ENCODE peak calls at places on chromosomes 13 and 19, in seven cellular contexts. J is GM23248, W is psoas muscle, B is transverse colon, K is upper lobe of right lung, G is suprapubic skin, P is endodermal cell. Y is an unnamed sample.

GRCh38 chr13:104043184-104043583 is 977.0 kb upstream of the SLC10A2 start:
- DNase-seq in J (no peak), W (no peak), B (no peak), K (no peak), G (no peak), P (no peak), Y (no peak)

GRCh38 chr19:33350538-33351309 is 22.8 kb upstream of the CEBPG start:
- DNase-seq in J (peak; percentile 97), W (peak; percentile 66), B (no peak), K (no peak), G (peak; percentile 86), P (no peak), Y (no peak)

GRCh38 chr19:28386080-28386869 is 826.7 kb downstream of the UQCRFS1 start:
- DNase-seq in J (no peak), W (no peak), B (no peak), K (no peak), G (no peak), P (no peak), Y (no peak)

GRCh38 chr19:5292843-5293606 is 47.6 kb downstream of the PTPRS start:
- DNase-seq in J (peak; percentile 92), W (peak; percentile 71), B (peak; percentile 46), K (peak; percentile 81), G (no peak), P (peak; percentile 93), Y (peak; percentile 44)

GRCh38 chr19:7559102-7559501 is 23.6 kb downstream of the PNPLA6 start:
- DNase-seq in J (no peak), W (no peak), B (no peak), K (no peak), G (no peak), P (no peak), Y (no peak)

GRCh38 chr19:535017-535835 is 3.7 kb downstream of the CDC34 start:
- DNase-seq in J (peak; percentile 27), W (no peak), B (peak; percentile 16), K (no peak), G (no peak), P (no peak), Y (no peak)

GRCh38 chr19:39802958-39803357 is 24.3 kb downstream of the LEUTX start:
- DNase-seq in J (no peak), W (peak; percentile 43), B (no peak), K (no peak), G (no peak), P (no peak), Y (no peak)

GRCh38 chr13:77898097-77898496 is 20.5 kb downstream of the EDNRB start:
- DNase-seq in J (peak; percentile 64), W (no peak), B (no peak), K (no peak), G (no peak), P (no peak), Y (no peak)

GRCh38 chr13:52925221-52925620 is 76.8 kb upstream of the PCDH8 start:
- DNase-seq in J (no peak), W (peak; percentile 25), B (no peak), K (no peak), G (no peak), P (no peak), Y (no peak)

GRCh38 chr19:6012416-6013170 is 34.7 kb upstream of the RANBP3 start:
- DNase-seq in J (no peak), W (no peak), B (no peak), K (no peak), G (no peak), P (no peak), Y (peak; percentile 66)

GRCh38 chr13:108407495-108407894 is 138.0 kb downstream of the TNFSF13B start:
- DNase-seq in J (no peak), W (no peak), B (no peak), K (no peak), G (no peak), P (no peak), Y (no peak)

GRCh38 chr19:39631178-39631577 is 24.5 kb upstream of the LGALS16 start:
- DNase-seq in J (no peak), W (no peak), B (no peak), K (no peak), G (no peak), P (no peak), Y (no peak)

GRCh38 chr19:45772130-45772880 is 3.3 kb upstream of the SIX5 start:
- DNase-seq in J (no peak), W (no peak), B (no peak), K (no peak), G (peak; percentile 74), P (peak; percentile 45), Y (no peak)

GRCh38 chr19:51514866-51515481 is 13.4 kb upstream of the SIGLEC12 start:
- DNase-seq in J (peak; percentile 65), W (no peak), B (no peak), K (no peak), G (no peak), P (no peak), Y (no peak)

GRCh38 chr19:40962460-40962961 is 28.6 kb upstream of the CYP2B6 start:
- DNase-seq in J (peak; percentile 10), W (no peak), B (no peak), K (no peak), G (no peak), P (no peak), Y (no peak)

GRCh38 chr13:40469581-40470282 is 196.7 kb downstream of the FOXO1 start:
- DNase-seq in J (peak; percentile 9), W (no peak), B (no peak), K (no peak), G (no peak), P (no peak), Y (no peak)

GRCh38 chr19:21396893-21397572 is at the start of gene ZNF493:
- DNase-seq in J (peak; percentile 99), W (peak; percentile 93), B (peak; percentile 94), K (peak; percentile 94), G (peak; percentile 97), P (peak; percentile 98), Y (peak; percentile 94)

GRCh38 chr13:101942038-101942437 is 459.8 kb downstream of the FGF14 start:
- DNase-seq in J (peak; percentile 59), W (no peak), B (peak; percentile 19), K (no peak), G (no peak), P (peak; percentile 70), Y (no peak)

GRCh38 chr13:21047087-21047486 is 14.3 kb downstream of the LATS2 start:
- DNase-seq in J (no peak), W (no peak), B (no peak), K (no peak), G (no peak), P (no peak), Y (no peak)

DNA sequence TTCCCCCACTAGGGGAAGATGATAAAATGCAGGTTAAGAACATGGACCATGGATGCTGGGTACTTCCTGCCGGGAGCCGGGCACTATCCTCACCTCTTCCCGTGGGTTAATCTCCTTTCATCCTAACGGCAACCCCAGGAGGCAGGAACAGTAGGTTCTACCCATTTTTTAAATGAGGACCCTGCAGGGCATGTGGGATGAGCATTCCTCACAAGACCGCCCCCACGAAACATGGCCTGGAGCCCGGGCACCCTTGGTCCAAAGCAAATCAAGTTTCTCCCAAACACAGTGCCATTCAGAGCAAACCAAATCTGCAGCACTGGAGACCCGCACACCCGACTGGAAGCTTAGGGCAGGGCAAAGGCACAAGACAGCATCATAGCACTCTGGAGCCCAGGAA is 35.4 kb downstream of the COL4A2 start:
- DNase-seq in J (no peak), W (no peak), B (no peak), K (no peak), G (no peak), P (no peak), Y (no peak)
- H3K4me1 ChIP-seq in J (peaks cover 23% of the 10 kb centered on the region), W (peaks cover 30% of the 10 kb centered on the region), B (peaks cover 21% of the 10 kb centered on the region), K (peaks cover 34% of the 10 kb centered on the region), G (peaks cover 61% of the 10 kb centered on the region), P (peaks cover 25% of the 10 kb centered on the region), Y (peaks cover 56% of the 10 kb centered on the region)

GRCh38 chr13:99495478-99496321 is 5.6 kb upstream of the TM9SF2 start:
- DNase-seq in J (peak; percentile 56), W (no peak), B (no peak), K (no peak), G (no peak), P (no peak), Y (no peak)
- H3K27ac ChIP-seq in J (peak overlapping the region; percentile 85), W (peak overlapping the region; percentile 91), B (peak overlapping the region; percentile 97), K (peak overlapping the region; percentile 70), G (peak overlapping the region; percentile 50), P (no peak overlapping the region), Y (peak overlapping the region; percentile 65)

DNA sequence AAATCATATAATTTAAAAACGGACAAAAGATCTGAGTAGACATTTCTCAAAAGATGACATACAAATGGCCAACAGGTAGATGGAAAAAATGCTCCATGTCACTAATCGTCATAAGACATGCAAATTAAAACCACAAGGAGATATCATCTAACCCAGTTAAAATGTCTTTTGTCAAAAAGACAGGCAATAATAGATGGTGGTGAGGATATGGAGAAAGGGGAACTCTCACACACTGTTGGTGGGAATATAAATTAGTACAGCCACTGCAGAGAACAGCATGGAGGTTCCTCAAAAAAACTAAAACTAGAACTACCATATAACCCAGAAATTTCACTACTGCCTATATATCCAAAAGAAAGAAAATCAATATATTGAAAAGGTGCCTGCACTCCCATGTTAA is 37.9 kb downstream of the OR10H4 start:
- DNase-seq in J (no peak), W (no peak), B (no peak), K (no peak), G (no peak), P (no peak), Y (no peak)
- H3K4me3 ChIP-seq in J (no peak overlapping the region), W (no peak overlapping the region), B (no peak overlapping the region), K (no peak overlapping the region), G (no peak overlapping the region), P (no peak overlapping the region), Y (no peak overlapping the region)

GRCh38 chr13:32265726-32266125 is 49.4 kb downstream of the ZAR1L start:
- DNase-seq in J (no peak), W (no peak), B (no peak), K (no peak), G (no peak), P (no peak), Y (no peak)

GRCh38 chr13:32262165-32262564 is 53.0 kb downstream of the ZAR1L start:
- DNase-seq in J (peak; percentile 49), W (no peak), B (no peak), K (no peak), G (no peak), P (no peak), Y (no peak)

GRCh38 chr13:32262619-32263018 is 52.5 kb downstream of the ZAR1L start:
- DNase-seq in J (no peak), W (no peak), B (no peak), K (no peak), G (no peak), P (no peak), Y (no peak)

GRCh38 chr13:32266130-32266529 is 49.0 kb downstream of the ZAR1L start:
- DNase-seq in J (no peak), W (no peak), B (no peak), K (no peak), G (no peak), P (no peak), Y (no peak)

GRCh38 chr13:32264407-32264806 is 50.8 kb downstream of the ZAR1L start:
- DNase-seq in J (no peak), W (peak; percentile 49), B (peak; percentile 27), K (no peak), G (no peak), P (no peak), Y (no peak)
- H3K4me1 ChIP-seq in J (peaks cover 11% of the 10 kb centered on the region), W (peaks cover 12% of the 10 kb centered on the region), B (no peaks in the 10 kb centered on the region), K (peaks cover 20% of the 10 kb centered on the region), G (peaks cover 8% of the 10 kb centered on the region), P (no peaks in the 10 kb centered on the region), Y (peaks cover 27% of the 10 kb centered on the region)

GRCh38 chr13:75776550-75776949 is 140.4 kb downstream of the LMO7 start:
- DNase-seq in J (no peak), W (no peak), B (no peak), K (no peak), G (no peak), P (no peak), Y (no peak)
- H3K27ac ChIP-seq in J (no peak overlapping the region), W (peak overlapping the region; percentile 60), B (no peak overlapping the region), K (no peak overlapping the region), G (no peak overlapping the region), P (no peak overlapping the region), Y (no peak overlapping the region)

Y was measured in left lung.